ENCODE peak calls at places on chromosomes 7 and 10, in five cellular contexts. Z, R, U, T and F are unnamed samples.
A peak's percentile ranks its signal among the peaks of the same experiment; 100 is the strongest.

GRCh38 chr10:70903262-70903921 is 15.0 kb upstream of the PCBD1 start:
- DNase-seq in Z (peak; percentile 57), R (peak; percentile 55), U (peak; percentile 79), T (peak; percentile 94), F (peak; percentile 83)

GRCh38 chr10:43068781-43069515 is 7.9 kb upstream of the RET start:
- DNase-seq in Z (no peak), R (no peak), U (peak; percentile 13), T (no peak), F (no peak)

GRCh38 chr7:51797371-51797770 is 480.8 kb upstream of the COBL start:
- DNase-seq in Z (no peak), R (no peak), U (no peak), T (no peak), F (no peak)

GRCh38 chr7:69434350-69434749 is 163.9 kb upstream of the AUTS2 start:
- DNase-seq in Z (no peak), R (peak; percentile 84), U (no peak), T (no peak), F (no peak)

GRCh38 chr7:17248527-17248926 is 49.9 kb upstream of the AHR start:
- DNase-seq in Z (no peak), R (no peak), U (no peak), T (no peak), F (no peak)

GRCh38 chr10:3452234-3452633 is 279.7 kb upstream of the PITRM1 start:
- DNase-seq in Z (no peak), R (peak; percentile 97), U (no peak), T (peak; percentile 56), F (no peak)

GRCh38 chr10:48614481-48615383 is 9.9 kb upstream of the ARHGAP22 start:
- DNase-seq in Z (no peak), R (peak; percentile 74), U (no peak), T (peak; percentile 26), F (no peak)

GRCh38 chr10:22630229-22631174 is 83.9 kb downstream of the PIP4K2A start:
- DNase-seq in Z (peak; percentile 69), R (peak; percentile 69), U (no peak), T (no peak), F (no peak)

GRCh38 chr7:33558961-33559710 is 346.2 kb upstream of the BMPER start:
- DNase-seq in Z (no peak), R (no peak), U (no peak), T (no peak), F (no peak)

GRCh38 chr7:131934452-131934851 is 378.0 kb upstream of the PODXL start:
- DNase-seq in Z (no peak), R (no peak), U (no peak), T (no peak), F (no peak)

GRCh38 chr10:101835406-101835805 is 8.2 kb downstream of the KCNIP2 start:
- DNase-seq in Z (no peak), R (no peak), U (no peak), T (no peak), F (no peak)

GRCh38 chr7:140439359-140439758 is 35.5 kb downstream of the RAB19 start:
- DNase-seq in Z (peak; percentile 65), R (no peak), U (no peak), T (no peak), F (no peak)

GRCh38 chr10:68560916-68561691 is 967 bp downstream of the TET1 start:
- DNase-seq in Z (peak; percentile 52), R (peak; percentile 38), U (peak; percentile 32), T (peak; percentile 79), F (peak; percentile 61)

GRCh38 chr7:36207451-36208291 is 54.6 kb downstream of the EEPD1 start:
- DNase-seq in Z (no peak), R (peak; percentile 39), U (peak; percentile 81), T (peak; percentile 50), F (no peak)

GRCh38 chr10:6204063-6204340 is 1.3 kb downstream of the PFKFB3 start:
- DNase-seq in Z (peak; percentile 68), R (no peak), U (peak; percentile 39), T (peak; percentile 79), F (peak; percentile 47)

GRCh38 chr10:32065871-32066270 is 9.6 kb upstream of the KIF5B start:
- DNase-seq in Z (no peak), R (peak; percentile 84), U (no peak), T (no peak), F (no peak)

GRCh38 chr10:119449760-119450461 is 92.6 kb downstream of the RGS10 start:
- DNase-seq in Z (peak; percentile 48), R (peak; percentile 95), U (peak; percentile 77), T (no peak), F (no peak)

GRCh38 chr7:105713488-105714465 is 132.5 kb upstream of the EFCAB10 start:
- DNase-seq in Z (no peak), R (peak; percentile 17), U (no peak), T (no peak), F (no peak)

GRCh38 chr10:100742067-100742771 is 3.2 kb upstream of the PAX2 start:
- DNase-seq in Z (peak; percentile 38), R (no peak), U (no peak), T (peak; percentile 76), F (no peak)

GRCh38 chr7:11317766-11318165 is 344.1 kb downstream of the PHF14 start:
- DNase-seq in Z (no peak), R (no peak), U (no peak), T (no peak), F (no peak)

GRCh38 chr10:98268694-98269386 is 846 bp upstream of the LOXL4 start:
- DNase-seq in Z (peak; percentile 56), R (peak; percentile 21), U (no peak), T (no peak), F (no peak)

GRCh38 chr7:127890726-127891125 is 140.5 kb downstream of the LRRC4 start:
- DNase-seq in Z (no peak), R (no peak), U (no peak), T (no peak), F (no peak)

GRCh38 chr7:137454169-137455166 is 110.9 kb upstream of the PTN start:
- DNase-seq in Z (peak; percentile 20), R (peak; percentile 85), U (peak; percentile 55), T (no peak), F (no peak)

GRCh38 chr10:121736315-121737002 is 138.2 kb upstream of the FGFR2 start:
- DNase-seq in Z (no peak), R (no peak), U (no peak), T (no peak), F (no peak)

GRCh38 chr7:156722427-156722826 is 81.9 kb downstream of the RNF32 start:
- DNase-seq in Z (no peak), R (peak; percentile 38), U (no peak), T (no peak), F (no peak)

GRCh38 chr10:97798958-97799565 is 27.3 kb upstream of the SFRP5 start:
- DNase-seq in Z (no peak), R (no peak), U (no peak), T (no peak), F (no peak)

GRCh38 chr7:22435105-22435504 is 64.9 kb downstream of the STEAP1B start:
- DNase-seq in Z (peak; percentile 43), R (no peak), U (no peak), T (no peak), F (no peak)

GRCh38 chr10:14215601-14216000 is 115.1 kb downstream of the FRMD4A start:
- DNase-seq in Z (no peak), R (no peak), U (no peak), T (no peak), F (no peak)

DNA sequence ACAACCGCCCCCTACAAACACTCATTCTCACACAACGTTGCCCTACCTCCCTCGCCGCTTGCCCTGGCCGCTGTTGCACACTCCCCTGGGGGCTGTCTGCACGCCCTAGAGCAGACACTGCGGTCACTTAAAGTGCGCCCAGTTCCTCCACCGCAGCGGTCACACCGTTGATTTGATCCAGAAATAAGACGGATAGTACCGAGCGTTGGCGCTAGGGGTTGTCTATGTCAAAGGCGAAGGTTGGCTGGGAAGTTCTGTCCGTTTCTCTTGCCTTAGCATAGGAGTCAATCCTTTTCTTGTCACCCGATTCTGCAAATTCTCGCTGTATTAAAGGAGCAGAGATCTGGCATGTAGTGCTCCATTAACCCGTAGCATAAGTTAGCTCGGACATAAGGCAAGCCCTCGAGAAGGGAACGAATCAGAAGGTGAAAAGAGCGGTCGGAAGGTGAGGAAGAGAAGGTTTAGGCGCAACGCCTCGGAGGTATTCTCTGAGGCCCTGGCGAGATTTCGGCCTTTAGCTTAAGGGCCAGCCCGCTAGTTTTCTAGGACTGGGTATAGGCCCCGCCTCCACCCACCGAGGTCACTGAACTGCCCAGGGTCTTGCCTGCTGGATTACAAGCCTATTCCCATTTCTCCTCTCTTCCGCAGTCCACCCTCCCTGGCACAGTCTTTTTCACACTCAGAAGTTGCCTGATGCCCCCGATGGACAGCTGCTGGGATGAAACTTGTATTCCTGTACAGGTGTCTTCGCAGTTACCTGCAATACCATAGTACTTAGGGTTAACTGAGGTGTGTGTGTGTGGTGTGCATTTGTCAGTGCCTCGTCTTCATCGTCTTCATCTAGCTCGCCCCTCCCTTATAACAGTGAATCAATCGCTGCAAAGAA is 10.7 kb downstream of the NXPH1 start:
- DNase-seq in Z (no peak), R (peak; percentile 10), U (no peak), T (peak; percentile 89), F (peak; percentile 67)
- TF ChIP-seq CTCF in Z (no peak), R (peak; percentile 2), U (no peak), T (peak; percentile 66), F (peak; percentile 59)

DNA sequence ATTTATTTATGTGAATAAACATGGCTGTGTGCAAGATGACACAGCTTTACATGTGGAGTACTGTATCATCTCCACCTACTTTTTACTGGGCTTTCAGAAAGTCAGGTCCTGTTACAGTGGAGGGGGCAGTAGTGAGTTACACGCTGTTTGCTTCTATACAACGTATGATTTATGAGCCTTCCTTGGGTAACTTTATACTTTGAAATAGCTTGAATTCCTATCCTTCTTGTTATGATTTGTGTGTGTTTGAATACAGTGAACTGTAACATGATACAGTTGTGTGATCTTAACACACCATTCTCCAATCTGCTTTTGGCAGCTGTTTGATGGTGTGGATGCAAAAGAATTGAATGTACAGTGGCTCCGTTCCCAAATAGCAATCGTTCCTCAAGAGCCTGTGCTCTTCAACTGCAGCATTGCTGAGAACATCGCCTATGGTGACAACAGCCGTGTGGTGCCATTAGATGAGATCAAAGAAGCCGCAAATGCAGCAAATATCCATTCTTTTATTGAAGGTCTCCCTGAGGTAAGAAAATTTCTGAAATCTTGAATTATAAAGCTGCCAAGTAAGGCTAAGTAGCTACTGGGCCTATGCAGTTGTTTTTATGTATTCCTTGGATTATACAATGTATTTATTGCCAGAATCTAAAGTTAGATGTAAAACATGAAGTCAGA is 41.6 kb downstream of the SP8 start:
- DNase-seq in Z (no peak), R (no peak), U (no peak), T (no peak), F (no peak)
- TF ChIP-seq CTCF in Z (no peak), R (no peak), U (no peak), T (peak; percentile 59), F (peak; percentile 32)

GRCh38 chr10:8069108-8069507 is 14.6 kb downstream of the GATA3 start:
- DNase-seq in Z (no peak), R (no peak), U (no peak), T (no peak), F (no peak)

GRCh38 chr10:8066146-8066545 is 11.7 kb downstream of the GATA3 start:
- DNase-seq in Z (no peak), R (no peak), U (no peak), T (no peak), F (no peak)

GRCh38 chr10:8064436-8064835 is 9.9 kb downstream of the GATA3 start:
- DNase-seq in Z (no peak), R (no peak), U (no peak), T (no peak), F (no peak)

GRCh38 chr10:8065651-8066050 is 11.2 kb downstream of the GATA3 start:
- DNase-seq in Z (no peak), R (no peak), U (no peak), T (no peak), F (no peak)

GRCh38 chr10:8066797-8067196 is 12.3 kb downstream of the GATA3 start:
- DNase-seq in Z (no peak), R (no peak), U (no peak), T (no peak), F (no peak)
- TF ChIP-seq CTCF in Z (no peak), R (no peak), U (no peak), T (no peak), F (no peak)

GRCh38 chr10:71912431-71912830 is 51.8 kb upstream of the CHST3 start:
- DNase-seq in Z (no peak), R (peak; percentile 33), U (no peak), T (no peak), F (no peak)
- TF ChIP-seq CTCF in Z (no peak), R (no peak), U (no peak), T (peak; percentile 53), F (peak; percentile 37)